ENCODE peak calls at places on chromosomes 4 and X, in five cellular contexts. Q is B cell, S is iPS-NIHi11, C is stomach, Z is fibroblast of mammary gland. X is an unnamed sample.
A peak's percentile ranks its signal among the peaks of the same experiment; 100 is the strongest.

GRCh38 chr4:26410385-26411293 is 79.6 kb downstream of the CCKAR start:
- DNase-seq in C (no peak), S (peak; percentile 47), Z (peak; percentile 74), Q (peak; percentile 63), X (peak; percentile 21)

GRCh38 chr4:47933798-47934197 is 19.4 kb upstream of the NFXL1 start:
- DNase-seq in S (peak; percentile 24), Z (peak; percentile 59), Q (peak; percentile 56), C (no peak), X (no peak)

GRCh38 chrX:93977641-93978040 is 303.6 kb downstream of the FAM133A start:
- DNase-seq in C (no peak), Q (no peak), S (no peak), Z (no peak), X (no peak)

GRCh38 chr4:41064953-41065352 is 149.4 kb downstream of the APBB2 start:
- DNase-seq in C (no peak), Q (no peak), S (no peak), Z (no peak), X (no peak)

GRCh38 chrX:20221902-20222301 is 44.8 kb downstream of the RPS6KA3 start:
- DNase-seq in S (no peak), Q (no peak), C (no peak), Z (peak; percentile 35), X (no peak)

GRCh38 chr4:142549726-142550463 is 296.2 kb downstream of the INPP4B start:
- DNase-seq in Q (no peak), Z (peak; percentile 85), S (peak; percentile 14), C (no peak), X (no peak)

GRCh38 chr4:152536545-152537182 is 772 bp upstream of the FBXW7 start:
- DNase-seq in S (peak; percentile 35), C (no peak), Z (peak; percentile 45), Q (peak; percentile 85), X (peak; percentile 42)

GRCh38 chr4:144699565-144699964 is 53.6 kb downstream of the HHIP start:
- DNase-seq in Z (peak; percentile 8), Q (no peak), C (no peak), S (no peak), X (no peak)

GRCh38 chrX:119605739-119606507 is at the start of gene NKRF:
- DNase-seq in Q (peak; percentile 92), Z (no peak), C (peak; percentile 93), S (peak; percentile 80), X (peak; percentile 96)

GRCh38 chrX:49838374-49838773 is 9.3 kb downstream of the PAGE4 start:
- DNase-seq in Q (peak; percentile 32), C (peak; percentile 34), Z (peak; percentile 36), S (peak; percentile 30), X (peak; percentile 33)

GRCh38 chrX:39766085-39766726 is 331.6 kb downstream of the BCOR start:
- DNase-seq in C (no peak), Q (no peak), S (no peak), Z (no peak), X (no peak)

GRCh38 chr4:130172156-130172555 is 1076.2 kb downstream of the C4orf33 start:
- DNase-seq in Z (peak; percentile 88), S (no peak), C (no peak), Q (no peak), X (no peak)

GRCh38 chr4:108168672-108169562 is at the start of gene LEF1:
- DNase-seq in Q (peak; percentile 41), S (peak; percentile 73), Z (peak; percentile 24), C (peak; percentile 34), X (peak; percentile 82)

GRCh38 chr4:174665799-174666198 is 143.5 kb upstream of the HPGD start:
- DNase-seq in Q (no peak), S (no peak), C (no peak), Z (no peak), X (no peak)

GRCh38 chrX:129655547-129656248 is 942 bp upstream of the APLN start:
- DNase-seq in Q (peak; percentile 26), C (peak; percentile 22), Z (no peak), S (no peak), X (no peak)

GRCh38 chr4:145299380-145300076 is 119.1 kb upstream of the OTUD4 start:
- DNase-seq in S (no peak), C (no peak), Z (peak; percentile 98), Q (no peak), X (no peak)

GRCh38 chrX:134502686-134503085 is 42.7 kb downstream of the HPRT1 start:
- DNase-seq in Q (no peak), C (no peak), S (no peak), Z (peak; percentile 12), X (no peak)

GRCh38 chrX:30576881-30577280 is 685 bp downstream of the TASL start:
- DNase-seq in C (no peak), S (no peak), Z (no peak), Q (no peak), X (no peak)

X was measured in adrenal gland.